ENCODE peak calls at places on chromosomes 1 and 21, in six cellular contexts. N is fibroblast of lung, B is mammary epithelial cell, S is Panc1, C is tibial nerve, Z is heart right ventricle. O is an unnamed sample.

GRCh38 chr1:168879906-168880734 is 151.1 kb upstream of the DPT start:
- DNase-seq in Z (peak; percentile 27), N (peak; percentile 47), C (no peak), B (peak; percentile 72), S (no peak), O (no peak)

GRCh38 chr21:43361493-43362296 is 65.2 kb downstream of the SIK1 start:
- DNase-seq in N (peak; percentile 69), S (no peak), Z (peak; percentile 79), B (peak; percentile 93), C (no peak), O (peak; percentile 57)

GRCh38 chr1:180168786-180169640 is 14.3 kb downstream of the QSOX1 start:
- DNase-seq in B (no peak), S (no peak), Z (no peak), C (no peak), N (peak; percentile 48), O (no peak)

GRCh38 chr1:163054056-163054706 is 15.0 kb upstream of the RGS4 start:
- DNase-seq in N (no peak), C (no peak), Z (no peak), B (no peak), S (no peak), O (no peak)

GRCh38 chr1:97384294-97384952 is 536.4 kb downstream of the DPYD start:
- DNase-seq in N (peak; percentile 75), B (peak; percentile 51), Z (no peak), S (no peak), C (no peak), O (peak; percentile 94)

GRCh38 chr21:44360174-44360573 is 6.8 kb downstream of the TRPM2 start:
- DNase-seq in Z (no peak), C (no peak), N (no peak), B (no peak), S (no peak), O (no peak)

GRCh38 chr1:7420706-7421105 is 350.4 kb upstream of the VAMP3 start:
- DNase-seq in C (peak; percentile 8), B (no peak), S (no peak), Z (no peak), N (no peak), O (no peak)

GRCh38 chr1:156903328-156904091 is 10.0 kb downstream of the PEAR1 start:
- DNase-seq in B (no peak), S (no peak), C (no peak), N (no peak), Z (no peak), O (no peak)

GRCh38 chr1:9426291-9426711 is 113.0 kb upstream of the SLC25A33 start:
- DNase-seq in Z (no peak), C (no peak), B (no peak), S (no peak), N (no peak), O (no peak)

GRCh38 chr1:201714542-201715276 is 114.2 kb upstream of the IPO9 start:
- DNase-seq in Z (peak; percentile 75), B (peak; percentile 98), C (peak; percentile 73), N (peak; percentile 100), S (peak; percentile 95), O (peak; percentile 99)

GRCh38 chr1:78178816-78179215 is 133.1 kb downstream of the GIPC2 start:
- DNase-seq in C (no peak), B (no peak), N (no peak), Z (no peak), S (no peak), O (no peak)

GRCh38 chr1:84839544-84839943 is 53.5 kb downstream of the LPAR3 start:
- DNase-seq in N (no peak), Z (no peak), B (no peak), S (no peak), C (no peak), O (no peak)

GRCh38 chr21:44448651-44449131 is 6.6 kb upstream of the LRRC3 start:
- DNase-seq in B (no peak), N (no peak), C (no peak), S (no peak), Z (no peak), O (no peak)

GRCh38 chr1:244952280-244952933 is 88.1 kb upstream of the HNRNPU start:
- DNase-seq in N (no peak), Z (no peak), C (no peak), B (no peak), S (no peak), O (no peak)

GRCh38 chr1:244955661-244956060 is 91.3 kb upstream of the HNRNPU start:
- DNase-seq in B (no peak), Z (no peak), C (no peak), N (no peak), S (no peak), O (no peak)

GRCh38 chr1:244952940-244953339 is 88.6 kb upstream of the HNRNPU start:
- DNase-seq in C (no peak), S (no peak), Z (no peak), B (peak; percentile 47), N (no peak), O (no peak)

GRCh38 chr1:244953865-244954264 is 89.5 kb upstream of the HNRNPU start:
- DNase-seq in B (no peak), N (no peak), Z (no peak), S (no peak), C (no peak), O (no peak)

GRCh38 chr1:244954358-244954757 is 90.0 kb upstream of the HNRNPU start:
- DNase-seq in C (no peak), N (no peak), Z (no peak), B (no peak), S (no peak), O (no peak)
- H3K4me3 ChIP-seq in C (no peak overlapping the region), N (no peak overlapping the region), Z (no peak overlapping the region), B (no peak overlapping the region), S (no peak overlapping the region), O (no peak overlapping the region)

GRCh38 chr1:161119379-161120061 is 1.6 kb downstream of the NIT1 start:
- DNase-seq in B (peak; percentile 87), S (no peak), N (peak; percentile 75), C (no peak), Z (no peak), O (peak; percentile 69)
- TF ChIP-seq CTCF in B (peak; percentile 50), S (peak; percentile 72), N (peak; percentile 51), C (peak; percentile 18), Z (peak; percentile 41), O (peak; percentile 48)

GRCh38 chr1:245948786-245949185 is 558.3 kb downstream of the SMYD3 start:
- DNase-seq in C (no peak), N (no peak), S (no peak), Z (no peak), B (no peak), O (no peak)

GRCh38 chr1:245957446-245957845 is 549.6 kb downstream of the SMYD3 start:
- DNase-seq in Z (no peak), N (no peak), S (no peak), C (no peak), B (no peak), O (no peak)

GRCh38 chr1:245952383-245952989 is 554.6 kb downstream of the SMYD3 start:
- DNase-seq in C (no peak), N (no peak), B (no peak), S (no peak), Z (no peak), O (no peak)

GRCh38 chr1:245956225-245956624 is 550.9 kb downstream of the SMYD3 start:
- DNase-seq in C (no peak), Z (no peak), N (no peak), B (no peak), S (no peak), O (no peak)

GRCh38 chr1:245953876-245954660 is 553.0 kb downstream of the SMYD3 start:
- DNase-seq in S (no peak), N (no peak), B (peak; percentile 6), Z (no peak), C (no peak), O (no peak)
- H3K4me3 ChIP-seq in S (peak overlapping the region; percentile 18), N (peak overlapping the region; percentile 35), B (peak overlapping the region; percentile 60), Z (no peak overlapping the region), C (peak overlapping the region; percentile 32), O (peak overlapping the region; percentile 13)

GRCh38 chr21:38903578-38904193 is 98.0 kb downstream of the ETS2 start:
- DNase-seq in N (no peak), B (peak; percentile 100), S (no peak), C (no peak), Z (no peak), O (no peak)
- TF ChIP-seq CTCF in N (no peak), B (no peak), S (no peak), C (no peak), Z (no peak), O (no peak)

O was measured in astrocyte of the spinal cord.